ENCODE peak calls at places on chromosomes 2 and 18, in five cellular contexts. A is lower leg skin, X is tibial nerve, D is esophagus squamous epithelium, T is GM12891. M is an unnamed sample.

GRCh38 chr2:48694143-48694542 is 61.4 kb downstream of the LHCGR start:
- DNase-seq in X (no peak), A (no peak), D (no peak), T (no peak), M (no peak)

GRCh38 chr18:58493516-58494253 is 135.2 kb downstream of the ALPK2 start:
- DNase-seq in A (peak), D (peak), X (peak), T (peak), M (peak)

GRCh38 chr2:214543386-214543955 is 132.6 kb downstream of the VWC2L start:
- DNase-seq in X (no peak), D (no peak), A (no peak), T (no peak), M (peak)

GRCh38 chr2:150522269-150522668 is 34.8 kb upstream of the RND3 start:
- DNase-seq in D (no peak), X (no peak), A (no peak), T (no peak), M (no peak)

GRCh38 chr2:119242276-119243119 is 18.9 kb downstream of the STEAP3 start:
- DNase-seq in D (no peak), T (no peak), X (no peak), A (no peak), M (no peak)

GRCh38 chr2:44668336-44668735 is 273.2 kb upstream of the SIX3 start:
- DNase-seq in A (no peak), T (no peak), D (no peak), X (no peak), M (no peak)

GRCh38 chr2:17958486-17959092 is 80.1 kb downstream of the KCNS3 start:
- DNase-seq in X (no peak), A (no peak), T (no peak), D (no peak), M (no peak)

GRCh38 chr18:74496508-74497307 is 545 bp downstream of the CNDP2 start:
- DNase-seq in D (no peak), A (peak), T (no peak), X (no peak), M (peak)

GRCh38 chr2:100185105-100185504 is 42.7 kb upstream of the AFF3 start:
- DNase-seq in T (no peak), A (no peak), X (no peak), D (no peak), M (no peak)

GRCh38 chr18:48230459-48231113 is 178.6 kb downstream of the ZBTB7C start:
- DNase-seq in X (peak), T (peak), A (peak), D (no peak), M (peak)

DNA sequence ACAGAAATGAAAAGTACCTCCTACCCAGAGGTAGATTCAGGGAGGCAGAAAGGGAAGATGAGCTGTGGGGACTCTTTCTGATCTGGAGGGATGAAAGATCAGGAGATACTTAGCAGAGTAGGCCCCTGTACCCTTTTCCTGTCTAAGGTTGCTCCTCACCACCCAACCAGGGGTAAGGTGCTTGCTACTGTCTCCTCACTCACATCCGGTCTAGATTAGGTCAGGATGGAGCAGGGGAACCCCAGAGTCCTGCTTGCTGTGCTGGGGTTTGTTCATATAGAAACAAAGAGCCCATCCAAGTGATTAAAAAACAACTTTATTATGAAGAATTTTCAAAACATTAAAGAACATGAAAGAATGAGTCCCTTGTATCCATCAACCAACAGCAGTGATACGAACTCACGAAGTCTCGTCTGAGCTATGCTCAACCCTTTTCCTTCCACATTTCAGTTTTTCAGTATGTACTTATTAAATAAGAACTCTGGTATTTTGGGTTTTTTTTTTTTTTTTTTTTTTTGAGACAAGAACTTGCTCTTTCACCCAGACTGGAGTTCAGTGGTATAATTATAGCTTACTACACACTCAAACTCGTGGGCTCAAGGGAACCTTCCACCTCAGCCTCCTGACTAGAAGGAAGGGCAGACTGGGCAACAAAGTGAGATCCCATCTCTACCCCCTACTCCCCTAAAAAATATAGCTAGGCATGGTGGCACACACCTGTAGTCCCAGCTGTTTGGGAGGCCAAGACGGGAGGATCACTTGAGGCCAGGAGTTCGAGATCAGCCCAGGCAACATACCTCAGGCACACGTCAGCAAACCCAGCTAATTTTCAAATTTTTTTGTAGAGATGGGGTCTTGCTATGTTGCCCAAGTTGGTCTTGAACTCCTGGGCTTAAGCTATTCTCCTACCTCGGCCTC is 28.5 kb upstream of the MCFD2 start:
- DNase-seq in T (peak), A (peak), X (no peak), D (no peak), M (no peak)
- TF ChIP-seq POLR2A in T (peak), A (no peak), X (no peak), D (no peak), M (no peak)

GRCh38 chr2:230225486-230225885 is at the start of gene SP140:
- DNase-seq in X (no peak), A (peak), T (no peak), D (peak), M (no peak)
- TF ChIP-seq POLR2A in X (peak), A (no peak), T (peak), D (no peak), M (no peak)

GRCh38 chr2:239399404-239399999 is 1.3 kb downstream of the HDAC4 start:
- DNase-seq in X (no peak), A (peak), D (no peak), T (no peak), M (peak)
- TF ChIP-seq POLR2A in X (no peak), A (no peak), D (no peak), T (no peak), M (no peak)

GRCh38 chr2:207166039-207166348 is 246 bp upstream of the KLF7 start:
- DNase-seq in A (peak), T (peak), X (peak), D (peak), M (peak)

GRCh38 chr2:207163815-207164747 is 1.7 kb downstream of the KLF7 start:
- DNase-seq in X (peak), T (no peak), A (peak), D (peak), M (no peak)

GRCh38 chr2:207165121-207166038 is at the start of gene KLF7:
- DNase-seq in A (peak), X (no peak), D (peak), T (peak), M (no peak)

GRCh38 chr2:207167129-207167923 is 1.6 kb upstream of the KLF7 start:
- DNase-seq in A (no peak), D (no peak), T (no peak), X (no peak), M (no peak)

DNA sequence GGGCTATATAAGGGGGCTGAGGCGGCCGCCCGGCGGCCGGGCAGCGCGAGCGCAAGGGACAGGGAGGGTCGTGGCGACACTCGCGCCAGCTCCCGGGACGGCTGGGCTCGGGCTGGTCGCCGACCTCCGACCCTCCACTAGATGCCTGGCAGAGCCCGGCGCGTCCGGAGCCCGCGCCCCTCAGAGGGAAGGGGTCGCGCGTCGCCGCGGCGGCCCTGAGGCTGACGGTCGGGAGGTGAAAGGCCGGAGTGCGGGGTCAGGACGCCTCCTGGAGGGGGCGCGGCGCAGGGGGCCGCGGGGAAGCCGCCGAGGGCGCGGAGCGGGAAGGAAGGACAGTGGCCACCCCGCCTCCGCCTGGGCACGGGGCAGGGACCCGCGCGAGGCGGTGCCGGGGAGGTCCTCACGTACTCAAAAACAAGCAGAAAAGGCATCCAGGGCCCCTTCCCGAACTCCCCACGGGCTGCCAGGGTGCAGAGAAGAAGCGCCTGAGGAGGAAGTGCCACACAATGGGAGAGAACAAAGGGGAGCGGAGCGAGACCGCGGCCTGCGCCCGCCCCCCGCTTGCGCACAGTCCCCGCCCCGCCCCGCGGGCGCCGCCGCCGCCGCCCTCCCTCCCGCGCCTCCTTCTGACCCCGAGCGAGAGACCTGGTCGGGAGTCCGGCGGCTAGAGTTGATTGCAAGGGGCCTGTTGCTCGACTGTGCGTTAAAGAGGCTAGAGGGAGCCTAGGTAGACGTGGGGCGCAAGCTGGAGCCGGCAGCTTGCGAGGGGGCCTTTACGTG is 791 bp upstream of the KLF7 start:
- DNase-seq in A (peak), D (peak), T (peak), X (peak), M (peak)
- TF ChIP-seq POLR2A in A (peak), D (peak), T (peak), X (peak), M (peak)

GRCh38 chr2:96391153-96391827 is 55.7 kb downstream of the NCAPH start:
- DNase-seq in T (no peak), A (peak), X (no peak), D (no peak), M (no peak)

GRCh38 chr2:96389728-96390127 is 54.2 kb downstream of the NCAPH start:
- DNase-seq in T (no peak), A (peak), D (no peak), X (no peak), M (no peak)

GRCh38 chr2:96391828-96392200 is 56.2 kb downstream of the NCAPH start:
- DNase-seq in X (no peak), A (peak), T (no peak), D (no peak), M (no peak)

GRCh38 chr2:96386470-96386869 is 50.9 kb downstream of the NCAPH start:
- DNase-seq in T (no peak), A (no peak), D (no peak), X (no peak), M (no peak)
- TF ChIP-seq POLR2A in T (no peak), A (no peak), D (no peak), X (no peak), M (no peak)

DNA sequence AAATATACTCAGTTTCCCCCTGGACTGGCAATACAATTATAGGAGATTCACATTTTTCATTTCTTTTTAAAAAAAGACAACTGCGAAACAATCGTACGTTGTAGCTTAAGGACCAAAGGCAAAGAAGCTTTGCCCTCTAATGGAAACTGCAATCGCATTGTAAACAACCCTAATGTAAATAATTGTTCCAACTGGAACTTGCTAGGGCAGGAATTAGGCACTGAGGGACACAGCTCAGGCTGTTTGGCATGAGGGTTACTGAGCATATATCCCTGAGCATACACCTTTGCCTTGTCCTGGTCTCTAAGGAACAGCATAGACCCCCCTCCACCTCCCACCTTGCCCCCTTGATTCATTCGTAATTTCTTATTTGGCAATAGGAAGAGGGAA is 396.5 kb downstream of the LNPK start:
- DNase-seq in T (no peak), X (no peak), A (no peak), D (no peak), M (no peak)
- TF ChIP-seq POLR2A in T (no peak), X (no peak), A (no peak), D (no peak), M (no peak)

DNA sequence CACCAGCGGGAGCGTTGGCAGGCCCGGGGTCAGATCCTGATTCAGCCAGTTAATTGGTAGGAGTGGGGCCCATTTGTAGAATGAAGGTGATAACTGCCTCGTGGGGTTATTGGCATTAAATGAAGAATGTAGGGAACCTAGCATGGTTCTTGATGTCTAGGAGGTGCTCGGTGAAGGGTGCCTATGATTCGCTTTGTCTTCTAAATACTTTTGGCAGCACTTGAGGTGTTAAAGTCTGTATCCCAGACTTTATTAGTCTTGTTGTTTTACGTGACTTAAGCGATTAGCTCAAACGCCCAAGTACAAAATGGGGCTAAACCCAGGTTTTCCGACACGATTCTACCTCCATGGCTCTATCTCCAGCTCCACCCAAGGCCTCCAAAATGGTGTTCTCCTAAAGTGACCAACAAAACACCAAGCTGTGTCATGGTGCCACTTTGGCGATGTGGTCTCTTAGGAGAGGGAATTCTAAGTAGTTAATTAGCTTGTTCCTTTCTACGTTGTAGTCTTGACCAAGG is 980 bp upstream of the PPP4R1 start:
- DNase-seq in A (no peak), X (no peak), D (no peak), T (no peak), M (no peak)
- TF ChIP-seq POLR2A in A (no peak), X (no peak), D (no peak), T (no peak), M (no peak)

DNA sequence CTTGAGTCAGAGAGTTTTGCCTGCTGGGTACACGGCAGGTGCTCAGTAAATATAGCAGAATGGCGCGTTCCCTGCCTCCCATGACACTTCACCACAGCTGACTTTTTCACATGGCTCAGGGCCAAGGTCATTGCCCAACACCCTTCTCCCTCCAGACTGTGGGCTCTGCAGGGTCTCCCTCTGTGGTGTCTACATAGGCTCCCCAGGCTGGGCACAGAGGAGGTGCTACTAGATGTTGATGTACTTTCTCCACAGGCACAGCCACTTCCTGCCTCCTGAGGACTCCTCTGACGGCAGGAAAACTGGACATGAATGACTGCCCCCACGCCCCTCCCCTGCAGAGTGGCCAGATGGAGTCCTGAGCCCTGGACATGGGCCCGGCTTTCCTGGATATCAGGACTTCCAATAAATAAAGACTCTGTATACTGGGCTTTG is 4.2 kb downstream of the CHCHD5 start:
- DNase-seq in T (no peak), D (no peak), A (no peak), X (no peak), M (no peak)
- TF ChIP-seq POLR2A in T (no peak), D (no peak), A (no peak), X (no peak), M (no peak)

GRCh38 chr18:25235648-25236047 is 116.3 kb downstream of the ZNF521 start:
- DNase-seq in D (no peak), A (no peak), X (no peak), T (no peak), M (no peak)
- TF ChIP-seq POLR2A in D (no peak), A (no peak), X (no peak), T (no peak), M (no peak)

DNA sequence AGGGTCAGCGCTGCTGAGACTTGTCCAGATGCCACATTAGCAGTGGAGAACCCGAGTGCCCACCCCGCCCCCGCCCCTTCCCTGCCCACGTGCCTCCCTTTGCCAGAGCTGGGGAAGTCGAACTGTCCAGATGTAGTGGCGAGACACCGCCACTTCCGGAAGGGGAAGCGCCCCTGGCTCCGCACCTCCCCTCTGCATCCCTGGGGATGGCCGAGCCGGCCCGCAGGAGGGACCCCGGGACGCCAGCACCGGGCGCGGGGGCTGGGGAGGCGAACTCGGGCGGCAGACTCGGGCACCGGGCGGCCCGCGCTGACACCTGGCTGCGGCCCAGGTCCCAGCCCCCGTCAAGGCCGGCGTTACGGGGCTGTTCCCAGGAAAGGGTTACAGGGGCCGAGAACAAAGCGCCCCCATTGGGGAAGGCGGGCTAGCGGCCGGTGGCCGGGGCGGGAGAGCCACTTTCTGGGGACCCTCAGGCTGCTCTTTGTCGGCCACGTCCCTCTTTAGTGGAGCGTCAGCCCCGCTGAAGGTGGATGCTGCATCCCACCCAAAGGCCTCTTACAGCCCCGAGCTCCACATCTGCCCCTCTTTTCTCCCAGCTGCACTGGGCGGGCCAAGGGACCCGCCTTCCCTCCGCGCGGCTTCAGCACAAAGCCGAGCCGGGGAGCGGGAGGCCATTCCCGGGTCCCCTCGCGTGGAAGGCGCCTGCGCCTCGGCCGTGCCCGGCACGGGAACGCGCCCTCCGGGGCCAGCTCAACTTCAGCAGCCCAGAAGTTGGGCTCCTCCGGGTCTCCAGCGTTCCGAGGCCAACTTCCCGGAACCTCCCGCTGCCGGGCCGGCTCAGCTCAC is 1.4 kb downstream of the SDC1 start:
- DNase-seq in A (peak), D (no peak), T (no peak), X (no peak), M (peak)
- TF ChIP-seq POLR2A in A (no peak), D (no peak), T (no peak), X (no peak), M (peak)